ENCODE peak calls at places on chromosomes 6 and 20, in seven cellular contexts. L is SJSA1, J is prostate gland, S is mammary epithelial cell, O is Peyer's patch, R is aorta, F is iPS DF 6.9. X is an unnamed sample. For H3K4me1, the result is how much of the 10 kb centered on the place peaks cover.

GRCh38 chr20:61980647-61981583 is 84.8 kb downstream of the TAF4 start:
- DNase-seq in L (peak), R (peak), S (no peak), O (peak), F (no peak), J (no peak), X (no peak)

GRCh38 chr6:156863504-156863903 is 86.3 kb downstream of the ARID1B start:
- DNase-seq in O (no peak), S (no peak), J (no peak), L (no peak), F (no peak), R (no peak), X (no peak)

GRCh38 chr6:169999367-169999766 is 247.9 kb downstream of the ERMARD start:
- DNase-seq in J (no peak), F (no peak), O (no peak), R (no peak), S (no peak), L (no peak), X (no peak)

GRCh38 chr6:102126488-102126887 is 733.0 kb downstream of the GRIK2 start:
- DNase-seq in S (no peak), J (no peak), F (no peak), R (no peak), L (no peak), O (no peak), X (no peak)

GRCh38 chr6:37109714-37110454 is 60.1 kb upstream of the PIM1 start:
- DNase-seq in L (no peak), F (no peak), J (no peak), S (no peak), O (no peak), R (no peak), X (peak)

GRCh38 chr20:45969712-45970634 is 2.0 kb downstream of the ZNF335 start:
- DNase-seq in R (peak), J (peak), S (peak), O (no peak), L (peak), F (peak), X (no peak)

GRCh38 chr6:157110620-157111019 is 212.7 kb downstream of the TMEM242 start:
- DNase-seq in O (no peak), L (no peak), S (no peak), F (no peak), R (no peak), J (no peak), X (no peak)

GRCh38 chr20:23609486-23610109 is 3.9 kb upstream of the CST9 start:
- DNase-seq in O (no peak), F (no peak), R (no peak), S (no peak), L (no peak), J (no peak), X (no peak)

GRCh38 chr20:13671500-13672288 is 33.0 kb upstream of the TASP1 start:
- DNase-seq in F (no peak), L (no peak), R (no peak), J (no peak), O (no peak), S (peak), X (no peak)

GRCh38 chr6:22043284-22043962 is 253.4 kb downstream of the PRL start:
- DNase-seq in F (no peak), J (no peak), R (no peak), S (peak), L (no peak), O (no peak), X (no peak)

GRCh38 chr6:56091159-56091869 is 156.1 kb downstream of the COL21A1 start:
- DNase-seq in F (no peak), J (no peak), O (no peak), L (peak), S (peak), R (no peak), X (no peak)

GRCh38 chr20:41135187-41135887 is 2.0 kb upstream of the PLCG1 start:
- DNase-seq in S (peak), L (peak), O (peak), J (peak), R (no peak), F (peak), X (peak)

GRCh38 chr6:63941747-63942470 is 306.3 kb downstream of the PHF3 start:
- DNase-seq in F (no peak), S (peak), L (no peak), R (no peak), O (no peak), J (no peak), X (no peak)

GRCh38 chr6:55977959-55978358 is 102.6 kb upstream of the BMP5 start:
- DNase-seq in R (no peak), S (no peak), L (no peak), O (no peak), F (no peak), J (no peak), X (no peak)

GRCh38 chr20:12327205-12327604 is 409.5 kb downstream of the BTBD3 start:
- DNase-seq in J (no peak), L (no peak), R (no peak), F (no peak), S (no peak), O (no peak), X (no peak)

GRCh38 chr6:167996424-167997199 is 859 bp upstream of the KIF25 start:
- DNase-seq in R (no peak), L (no peak), F (no peak), O (no peak), J (no peak), S (no peak), X (no peak)

GRCh38 chr20:39897781-39898466 is 791.1 kb downstream of the MAFB start:
- DNase-seq in J (no peak), R (no peak), F (no peak), O (no peak), L (peak), S (no peak), X (no peak)

GRCh38 chr6:125753218-125753936 is 3.9 kb downstream of the HEY2 start:
- DNase-seq in S (no peak), F (no peak), O (no peak), R (no peak), L (peak), J (no peak), X (no peak)

GRCh38 chr6:7052441-7052936 is 55.3 kb upstream of the RREB1 start:
- DNase-seq in O (no peak), S (peak), J (no peak), F (no peak), L (peak), R (peak), X (peak)

GRCh38 chr20:47862841-47863240 is 77.6 kb upstream of the SULF2 start:
- DNase-seq in L (no peak), F (no peak), J (no peak), S (no peak), O (no peak), R (no peak), X (no peak)

GRCh38 chr20:47865451-47865850 is 80.2 kb upstream of the SULF2 start:
- DNase-seq in O (no peak), L (no peak), J (no peak), R (no peak), S (no peak), F (no peak), X (no peak)

GRCh38 chr20:47866480-47866879 is 81.2 kb upstream of the SULF2 start:
- DNase-seq in J (no peak), O (no peak), R (no peak), L (no peak), F (no peak), S (no peak), X (no peak)

GRCh38 chr20:47865912-47866311 is 80.6 kb upstream of the SULF2 start:
- DNase-seq in S (no peak), F (no peak), R (no peak), O (no peak), L (no peak), J (no peak), X (no peak)

DNA sequence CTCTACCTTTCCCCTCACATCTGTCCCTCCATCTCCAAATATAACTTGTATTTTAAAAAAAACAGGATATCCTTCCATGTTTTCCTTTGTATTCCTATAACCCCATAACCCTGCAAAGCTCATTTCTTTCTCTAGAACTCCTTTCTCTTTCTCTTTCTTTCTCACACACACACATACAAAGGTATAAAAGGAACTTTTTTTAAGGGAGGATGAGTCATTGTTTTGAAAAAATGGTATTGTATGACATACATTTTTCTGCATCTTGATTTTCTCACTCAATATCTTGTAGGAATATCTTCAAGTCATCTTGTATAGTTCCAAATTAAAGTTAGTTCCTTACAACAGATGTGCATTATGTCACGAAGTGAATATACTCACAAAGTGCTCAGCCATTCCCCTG is 78.2 kb upstream of the SULF2 start:
- DNase-seq in S (no peak), J (no peak), R (no peak), L (no peak), O (no peak), F (no peak), X (no peak)
- H3K27ac ChIP-seq in S (no peak), J (no peak), R (no peak), L (no peak), O (no peak), F (no peak), X (no peak)

DNA sequence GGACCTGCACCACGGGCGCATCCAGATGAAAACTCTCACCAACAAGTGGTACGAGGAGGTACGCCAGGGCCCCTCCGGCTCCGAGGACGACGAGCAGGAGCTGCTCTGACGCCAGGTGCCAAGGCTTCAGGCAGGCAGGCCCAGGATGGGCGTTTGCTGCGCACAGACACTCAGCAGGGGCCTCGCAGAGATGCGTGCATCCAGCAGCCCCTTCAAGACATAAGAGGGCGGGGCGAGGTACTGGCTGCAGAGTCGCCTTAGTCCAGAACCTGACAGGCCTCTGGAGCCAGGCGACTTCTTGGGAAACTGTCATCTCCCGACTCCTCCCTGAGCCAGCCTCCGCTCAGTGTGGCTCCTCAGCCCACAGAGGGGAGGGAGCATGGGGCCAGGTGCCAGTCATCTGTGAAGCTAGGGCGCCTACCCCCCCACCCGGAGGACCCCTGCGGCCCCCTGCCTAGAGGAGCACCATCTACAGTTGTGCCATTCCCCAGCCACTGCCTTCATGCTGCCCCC is 27.4 kb downstream of the SPATA2 start:
- DNase-seq in R (no peak), F (no peak), J (no peak), S (no peak), O (no peak), L (no peak), X (no peak)
- H3K4me1 ChIP-seq in R (under half), F (under half), J (under half), S (under half), O (under half), L (under half), X (under half)

DNA sequence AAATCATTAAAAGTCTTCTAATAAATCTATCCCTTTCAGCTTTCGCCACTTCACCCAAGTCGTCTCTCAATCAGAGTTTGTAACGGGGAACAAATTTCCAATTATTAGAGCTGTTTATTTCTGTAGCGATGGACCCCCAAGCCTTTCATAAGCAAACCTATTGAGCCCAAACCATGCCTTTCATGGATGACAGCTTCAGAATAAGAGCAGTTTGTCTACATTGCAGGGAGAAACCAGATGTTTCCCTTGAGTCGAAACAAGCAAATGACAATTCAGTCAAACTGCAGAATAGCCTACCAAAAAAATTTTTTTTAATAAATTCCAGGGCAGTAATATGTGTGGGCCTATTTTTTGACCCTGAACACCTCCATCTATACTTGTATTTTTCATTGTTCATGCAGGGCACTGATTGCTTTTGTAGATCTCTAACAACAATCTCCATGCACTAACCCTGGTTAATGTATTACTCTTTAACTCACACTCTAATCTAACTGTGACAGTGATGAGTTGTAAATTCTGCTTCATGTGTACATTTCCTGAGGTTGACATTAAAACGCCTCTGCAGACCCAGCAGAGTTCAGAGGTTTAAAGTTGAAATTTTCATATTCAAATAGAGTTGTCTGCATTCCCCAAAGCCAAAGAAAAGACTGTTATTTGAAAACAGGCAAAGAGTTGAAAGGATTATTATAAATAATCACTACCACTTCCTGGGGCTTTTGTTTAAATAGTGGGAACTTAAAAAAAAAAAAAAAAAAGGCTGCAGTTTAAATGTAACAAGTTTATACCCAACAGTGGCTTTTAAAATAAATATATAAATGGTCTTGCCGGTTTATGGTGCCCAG is 64.5 kb downstream of the ATP9A start:
- DNase-seq in S (no peak), L (no peak), R (no peak), O (no peak), J (no peak), F (no peak), X (no peak)
- H3K27ac ChIP-seq in S (no peak), L (no peak), R (no peak), O (no peak), J (no peak), F (no peak), X (peak)

DNA sequence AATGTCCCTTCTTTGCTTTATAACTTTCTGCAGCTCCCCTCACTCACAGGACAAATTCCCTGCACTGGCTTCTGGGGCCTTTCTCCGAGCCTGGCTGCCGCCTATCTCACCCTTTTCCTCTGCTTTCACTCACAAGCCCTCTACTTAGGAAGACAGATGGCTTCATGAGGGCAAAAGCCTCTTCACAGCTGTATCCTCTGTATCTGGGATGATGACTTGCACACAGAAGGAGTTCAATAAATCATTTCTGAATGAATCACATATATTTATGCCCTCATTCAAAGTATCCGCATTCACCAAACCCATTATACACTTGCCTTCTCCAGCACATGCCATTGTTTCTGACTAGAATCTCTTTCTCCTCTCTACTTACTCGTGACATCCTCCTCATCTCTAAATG is 159.0 kb upstream of the RIPOR2 start:
- DNase-seq in S (no peak), L (no peak), F (no peak), J (no peak), R (no peak), O (no peak), X (no peak)
- H3K4me1 ChIP-seq in S (under half), L (under half), F (under half), J (under half), R (under half), O (under half), X (under half)

DNA sequence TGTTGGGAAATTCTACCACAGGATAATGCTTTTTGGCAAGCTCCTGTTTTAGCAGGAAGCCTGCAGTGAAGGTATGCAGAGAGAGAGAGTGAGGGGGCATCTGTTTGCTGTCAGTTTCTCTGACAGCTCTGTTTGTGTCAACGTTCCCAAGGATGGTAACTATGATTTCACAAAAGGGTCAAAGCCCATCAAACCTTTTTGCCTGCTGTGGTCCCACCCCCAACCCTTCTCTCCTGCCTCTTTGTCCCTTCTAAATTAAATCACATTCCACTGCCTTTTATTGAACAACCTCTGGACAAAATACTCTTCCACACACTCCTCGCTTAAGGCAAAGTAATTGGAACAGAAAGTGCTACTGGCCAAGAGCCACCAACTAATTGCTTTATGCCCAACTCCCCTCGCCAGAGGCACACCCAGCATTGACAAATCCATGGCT is 128.3 kb downstream of the TSHZ2 start:
- DNase-seq in O (no peak), F (no peak), R (no peak), L (no peak), S (peak), J (no peak), X (no peak)
- H3K27ac ChIP-seq in O (no peak), F (no peak), R (no peak), L (no peak), S (peak), J (no peak), X (no peak)

DNA sequence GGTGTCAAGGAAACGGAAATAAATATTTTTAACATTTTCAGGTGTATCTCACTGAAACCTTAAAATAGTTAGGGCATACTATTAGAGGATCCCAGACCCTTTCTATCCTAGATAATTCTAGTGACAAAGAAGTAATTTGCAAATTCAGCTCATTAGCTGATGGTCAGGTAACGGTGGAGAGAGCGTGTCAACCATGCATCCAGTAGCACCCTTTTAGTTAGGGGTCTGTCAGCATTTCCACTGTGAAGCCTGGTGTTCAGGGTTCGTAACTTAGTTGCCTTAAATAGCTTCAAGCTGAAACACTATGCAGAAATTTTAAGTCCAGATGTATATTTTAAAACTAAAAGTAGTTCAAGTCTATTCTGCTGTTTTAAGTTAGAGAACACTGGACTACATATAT is 48.5 kb upstream of the SUPT3H start:
- DNase-seq in S (no peak), O (no peak), R (no peak), F (no peak), L (peak), J (no peak), X (no peak)
- H3K4me1 ChIP-seq in S (under half), O (under half), R (under half), F (under half), L (under half), J (under half), X (under half)

GRCh38 chr20:49511788-49512525 is 29.5 kb upstream of the KCNB1 start:
- DNase-seq in R (no peak), J (no peak), F (no peak), S (no peak), O (no peak), L (no peak), X (no peak)

GRCh38 chr20:49505518-49505917 is 23.1 kb upstream of the KCNB1 start:
- DNase-seq in F (no peak), O (no peak), L (no peak), J (no peak), R (no peak), S (no peak), X (peak)

GRCh38 chr20:49510562-49511117 is 28.2 kb upstream of the KCNB1 start:
- DNase-seq in J (peak), F (no peak), R (peak), O (no peak), S (no peak), L (peak), X (peak)

GRCh38 chr20:49507741-49508434 is 25.4 kb upstream of the KCNB1 start:
- DNase-seq in O (no peak), R (no peak), L (no peak), S (no peak), F (no peak), J (peak), X (no peak)

GRCh38 chr20:49508435-49509199 is 26.1 kb upstream of the KCNB1 start:
- DNase-seq in S (peak), F (no peak), O (no peak), R (no peak), L (peak), J (no peak), X (no peak)
- H3K27ac ChIP-seq in S (no peak), F (no peak), O (no peak), R (no peak), L (no peak), J (peak), X (no peak)

DNA sequence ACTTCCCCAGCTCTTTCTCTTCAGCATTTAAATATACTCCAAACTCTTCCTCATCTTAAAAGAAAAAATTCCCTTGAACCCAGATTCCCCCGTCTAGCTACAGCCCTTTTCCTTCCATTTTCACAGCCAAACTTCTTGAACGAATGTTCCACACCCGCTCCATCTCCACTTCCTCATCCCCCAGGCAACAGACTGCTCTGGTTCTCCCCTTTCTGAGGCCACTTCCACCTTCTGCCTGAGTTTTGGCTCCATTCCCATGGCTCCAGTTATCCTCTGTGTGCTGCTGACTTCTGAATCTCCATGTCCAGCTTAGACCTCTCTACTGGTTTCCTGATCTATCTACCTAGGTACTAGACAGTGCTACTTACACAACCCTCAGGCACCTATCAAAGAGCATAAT is 106.4 kb downstream of the RALGAPA2 start:
- DNase-seq in R (no peak), L (no peak), O (no peak), F (no peak), J (no peak), S (no peak), X (no peak)
- H3K4me1 ChIP-seq in R (under half), L (under half), O (under half), F (under half), J (under half), S (under half), X (under half)

GRCh38 chr20:51696304-51697118 is 71.7 kb downstream of the ATP9A start:
- DNase-seq in L (peak), S (no peak), R (no peak), J (no peak), O (no peak), F (no peak), X (peak)
- H3K27ac ChIP-seq in L (peak), S (no peak), R (no peak), J (peak), O (no peak), F (no peak), X (peak)